ENCODE peak calls at places on chromosomes 16 and 17, in eight cellular contexts. V is stimulated activated CD8-positive, alpha-beta memory T cell treated with anti-CD3 and anti-CD28 coated beads, Interleukin-4, amount 100 ng/mL, for 24 hours; J is hepatocyte; L is substantia nigra; G is posterior vena cava; X is stimulated activated CD4-positive, alpha-beta T cell treated with anti-CD3 and anti-CD28 coated beads, Interleukin-4, amount 100 ng/mL, for 4 hours; T is stimulated activated naive CD4-positive, alpha-beta T cell; N is NCI-H526. B is an unnamed sample.

GRCh38 chr17:82866521-82867214 is 26.8 kb upstream of the ZNF750 start:
- DNase-seq in V (no peak), J (peak), L (no peak), G (peak), X (no peak), T (no peak), N (no peak), B (peak)

GRCh38 chr17:40106760-40107265 is 6.4 kb upstream of the NR1D1 start:
- DNase-seq in V (no peak), J (no peak), L (no peak), G (no peak), X (no peak), T (no peak), N (no peak), B (no peak)

GRCh38 chr16:19599968-19600716 is 44.6 kb downstream of the VPS35L start:
- DNase-seq in V (no peak), J (no peak), L (no peak), G (no peak), X (no peak), T (no peak), N (no peak), B (no peak)

GRCh38 chr17:54972406-54973138 is 4.0 kb downstream of the STXBP4 start:
- DNase-seq in V (no peak), J (no peak), L (no peak), G (no peak), X (no peak), T (no peak), N (no peak), B (no peak)

GRCh38 chr17:78884148-78884870 is 18.7 kb downstream of the CEP295NL start:
- DNase-seq in V (no peak), J (no peak), L (no peak), G (no peak), X (no peak), T (no peak), N (no peak), B (peak)

GRCh38 chr16:27980919-27981670 is 82.4 kb downstream of the GSG1L start:
- DNase-seq in V (no peak), J (no peak), L (no peak), G (peak), X (no peak), T (no peak), N (no peak), B (no peak)

GRCh38 chr17:38921756-38922411 is 3.5 kb upstream of the LASP1NB start:
- DNase-seq in V (no peak), J (no peak), L (no peak), G (peak), X (no peak), T (no peak), N (no peak), B (no peak)

GRCh38 chr16:86761117-86761971 is 183.0 kb downstream of the FOXL1 start:
- DNase-seq in V (peak), J (peak), L (no peak), G (peak), X (peak), T (peak), N (no peak), B (no peak)

GRCh38 chr16:49620868-49621239 is 235.1 kb downstream of the ZNF423 start:
- DNase-seq in V (no peak), J (peak), L (no peak), G (no peak), X (no peak), T (no peak), N (no peak), B (no peak)

GRCh38 chr16:15708096-15708495 is 58.1 kb downstream of the NDE1 start:
- DNase-seq in V (no peak), J (no peak), L (no peak), G (no peak), X (no peak), T (no peak), N (no peak), B (no peak)

GRCh38 chr16:56708821-56709685 is 20.9 kb upstream of the NUP93 start:
- DNase-seq in V (no peak), J (no peak), L (no peak), G (no peak), X (no peak), T (peak), N (no peak), B (no peak)

GRCh38 chr17:29789186-29790170 is 140.6 kb downstream of the SSH2 start:
- DNase-seq in V (no peak), J (no peak), L (no peak), G (no peak), X (no peak), T (no peak), N (no peak), B (no peak)

GRCh38 chr17:82926716-82927115 is 86.9 kb upstream of the ZNF750 start:
- DNase-seq in V (no peak), J (no peak), L (no peak), G (no peak), X (no peak), T (no peak), N (no peak), B (peak)

GRCh38 chr16:86016201-86016965 is 117.4 kb downstream of the IRF8 start:
- DNase-seq in V (no peak), J (peak), L (no peak), G (peak), X (peak), T (peak), N (no peak), B (peak)

GRCh38 chr16:49016461-49016860 is 265.2 kb downstream of the CBLN1 start:
- DNase-seq in V (no peak), J (no peak), L (no peak), G (no peak), X (no peak), T (no peak), N (no peak), B (no peak)

GRCh38 chr16:56319391-56319790 is 106.0 kb downstream of the AMFR start:
- DNase-seq in V (no peak), J (no peak), L (no peak), G (no peak), X (no peak), T (no peak), N (no peak), B (peak)

GRCh38 chr16:2033057-2033911 is 6.6 kb downstream of the NHERF2 start:
- DNase-seq in V (no peak), J (peak), L (peak), G (peak), X (no peak), T (no peak), N (no peak), B (peak)

GRCh38 chr17:7436556-7437368 is 1.5 kb downstream of the TMEM102 start:
- DNase-seq in V (peak), J (peak), L (peak), G (peak), X (peak), T (peak), N (no peak), B (peak)

GRCh38 chr17:48497103-48497502 is 33.7 kb downstream of the HOXB1 start:
- DNase-seq in V (no peak), J (no peak), L (no peak), G (no peak), X (no peak), T (no peak), N (no peak), B (no peak)

GRCh38 chr17:20179031-20179430 is 169.9 kb downstream of the SPECC1 start:
- DNase-seq in V (no peak), J (no peak), L (no peak), G (no peak), X (no peak), T (no peak), N (no peak), B (peak)

GRCh38 chr17:49523706-49524472 is 28.8 kb downstream of the NGFR start:
- DNase-seq in V (peak), J (peak), L (no peak), G (no peak), X (no peak), T (peak), N (no peak), B (no peak)

GRCh38 chr17:80774643-80775281 is 216.9 kb upstream of the CHMP6 start:
- DNase-seq in V (no peak), J (no peak), L (no peak), G (peak), X (no peak), T (peak), N (no peak), B (no peak)

GRCh38 chr16:49061315-49061714 is 220.3 kb downstream of the CBLN1 start:
- DNase-seq in V (no peak), J (no peak), L (no peak), G (no peak), X (no peak), T (no peak), N (no peak), B (no peak)

GRCh38 chr17:56172517-56172982 is 19.3 kb downstream of the ANKFN1 start:
- DNase-seq in V (no peak), J (peak), L (no peak), G (no peak), X (no peak), T (no peak), N (no peak), B (no peak)

GRCh38 chr17:30717290-30718098 is 107.0 kb downstream of the CRLF3 start:
- DNase-seq in V (no peak), J (no peak), L (no peak), G (peak), X (no peak), T (no peak), N (no peak), B (no peak)

GRCh38 chr17:34899892-34900291 is 61.4 kb downstream of the CCT6B start:
- DNase-seq in V (no peak), J (no peak), L (no peak), G (no peak), X (no peak), T (no peak), N (no peak), B (no peak)

GRCh38 chr17:12519956-12520594 is 145.6 kb upstream of the MYOCD start:
- DNase-seq in V (no peak), J (no peak), L (no peak), G (no peak), X (no peak), T (no peak), N (no peak), B (no peak)

GRCh38 chr17:21425736-21426135 is 49.6 kb downstream of the KCNJ12 start:
- DNase-seq in V (no peak), J (no peak), L (no peak), G (no peak), X (no peak), T (no peak), N (no peak), B (no peak)

GRCh38 chr16:26672206-26672605 is 394.5 kb upstream of the C16orf82 start:
- DNase-seq in V (peak), J (no peak), L (no peak), G (no peak), X (peak), T (no peak), N (peak), B (no peak)

GRCh38 chr16:71421911-71422310 is 19.9 kb downstream of the TLE7 start:
- DNase-seq in V (no peak), J (no peak), L (no peak), G (peak), X (no peak), T (no peak), N (no peak), B (no peak)

GRCh38 chr16:56662357-56663354 is 4.9 kb downstream of the MT1F start:
- DNase-seq in V (peak), J (no peak), L (no peak), G (no peak), X (peak), T (peak), N (no peak), B (no peak)

GRCh38 chr17:60134396-60135159 is 15.2 kb upstream of the CA4 start:
- DNase-seq in V (no peak), J (no peak), L (no peak), G (peak), X (no peak), T (peak), N (no peak), B (peak)

B was measured in posterior cingulate gyrus.